ENCODE peak calls at places on chromosomes 1 and 21, in six cellular contexts. E is HCT116, K is H1, P is HepG2, R is GM12878, C is K562. W is an unnamed sample. For H3K9me3, the result is how much of the 10 kb centered on the place peaks cover.

GRCh38 chr1:165152727-165153126 is 203.8 kb downstream of the LMX1A start:
- DNase-seq in E (no peak), K (no peak), P (peak), R (no peak), C (no peak), W (peak)

GRCh38 chr1:63633281-63633680 is 40.1 kb downstream of the PGM1 start:
- DNase-seq in E (no peak), K (no peak), P (no peak), R (no peak), C (no peak), W (no peak)

GRCh38 chr1:54464031-54464476 is 57.9 kb upstream of the SSBP3 start:
- DNase-seq in E (no peak), K (no peak), P (no peak), R (no peak), C (no peak), W (no peak)

GRCh38 chr1:175390522-175391247 is 198.1 kb upstream of the KIAA0040 start:
- DNase-seq in E (no peak), K (no peak), P (no peak), R (no peak), C (no peak), W (no peak)

GRCh38 chr1:182641561-182641960 is 37.4 kb upstream of the RGS16 start:
- DNase-seq in E (no peak), K (no peak), P (no peak), R (no peak), C (no peak), W (no peak)

GRCh38 chr1:94859157-94859556 is 39.0 kb downstream of the SLC44A3 start:
- DNase-seq in E (no peak), K (no peak), P (no peak), R (no peak), C (no peak), W (no peak)

GRCh38 chr1:184315254-184315653 is 71.6 kb upstream of the C1orf21 start:
- DNase-seq in E (no peak), K (no peak), P (no peak), R (no peak), C (no peak), W (no peak)

GRCh38 chr1:228884196-228884595 is 148.9 kb downstream of the RHOU start:
- DNase-seq in E (no peak), K (no peak), P (no peak), R (no peak), C (no peak), W (no peak)

GRCh38 chr1:109661391-109661790 is 5.5 kb downstream of the GSTM4 start:
- DNase-seq in E (no peak), K (no peak), P (no peak), R (no peak), C (no peak), W (no peak)

GRCh38 chr1:107572674-107573205 is 392.2 kb downstream of the VAV3 start:
- DNase-seq in E (no peak), K (no peak), P (no peak), R (no peak), C (no peak), W (no peak)

GRCh38 chr1:216927111-216927510 is 203.9 kb upstream of the ESRRG start:
- DNase-seq in E (no peak), K (no peak), P (no peak), R (no peak), C (no peak), W (no peak)

GRCh38 chr21:38120984-38121855 is 135.6 kb upstream of the KCNJ15 start:
- DNase-seq in E (no peak), K (no peak), P (no peak), R (no peak), C (peak), W (no peak)

GRCh38 chr1:4153571-4153970 is 253.5 kb upstream of the C1orf174 start:
- DNase-seq in E (no peak), K (no peak), P (no peak), R (no peak), C (no peak), W (no peak)

GRCh38 chr1:4152266-4152665 is 252.2 kb upstream of the C1orf174 start:
- DNase-seq in E (no peak), K (no peak), P (no peak), R (no peak), C (no peak), W (no peak)

GRCh38 chr1:4146101-4146500 is 246.0 kb upstream of the C1orf174 start:
- DNase-seq in E (no peak), K (no peak), P (no peak), R (no peak), C (no peak), W (no peak)

GRCh38 chr1:4150262-4150661 is 250.2 kb upstream of the C1orf174 start:
- DNase-seq in E (no peak), K (no peak), P (peak), R (no peak), C (no peak), W (peak)

DNA sequence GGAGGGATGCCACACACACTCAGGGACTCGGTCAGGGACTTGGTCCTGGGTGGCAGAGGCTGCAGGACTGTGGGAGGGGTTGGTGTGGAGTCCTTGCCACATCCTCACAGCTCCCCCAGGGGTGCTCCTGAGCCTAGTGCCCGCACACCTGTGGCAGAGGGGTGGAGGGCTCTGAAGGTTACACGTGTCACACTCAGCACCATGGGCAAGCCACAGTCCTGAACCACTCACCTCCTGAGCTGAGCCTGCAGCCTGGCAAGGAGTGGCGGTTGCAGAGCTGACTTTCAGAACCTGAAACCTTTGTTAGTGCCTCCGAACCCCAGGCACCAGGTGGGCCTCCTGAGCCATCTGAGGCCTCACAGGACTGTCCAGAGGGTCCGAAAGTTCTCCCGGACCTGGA is 249.2 kb upstream of the C1orf174 start:
- DNase-seq in E (no peak), K (no peak), P (no peak), R (no peak), C (no peak), W (no peak)
- H3K9me3 ChIP-seq in E (under half), K (under half), P (under half), R (under half), C (under half), W (under half)

GRCh38 chr1:155205969-155206593 is 1.6 kb downstream of the THBS3 start:
- DNase-seq in E (no peak), K (no peak), P (no peak), R (no peak), C (no peak), W (no peak)
- TF ChIP-seq ZNF274 in E (no peak), K (no peak), P (no peak), R (no peak), C (no peak), W (no peak)

GRCh38 chr1:198627436-198628063 is 11.3 kb upstream of the PTPRC start:
- DNase-seq in E (no peak), K (no peak), P (no peak), R (no peak), C (no peak), W (no peak)
- H3K4me3 ChIP-seq in E (no peak), K (no peak), P (no peak), R (no peak), C (no peak), W (no peak)

DNA sequence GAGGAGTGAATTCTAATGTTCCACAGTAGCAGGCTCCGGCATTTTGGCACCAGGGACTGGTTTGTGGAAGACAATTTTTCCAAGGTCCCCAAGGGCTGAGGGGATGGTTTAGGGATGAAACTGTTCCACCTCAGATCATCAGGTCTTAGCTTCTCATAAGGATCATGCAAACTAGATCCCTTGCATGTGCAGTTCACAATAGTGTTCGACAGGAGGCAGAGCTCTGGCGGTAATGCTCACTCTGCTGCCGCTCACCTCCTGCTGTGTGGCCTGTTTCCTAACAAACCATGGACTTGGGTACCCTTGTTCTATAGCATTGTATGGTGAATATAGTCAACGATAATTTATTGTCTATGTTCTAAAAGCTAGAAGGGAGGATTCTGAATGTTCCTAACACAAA is 16.6 kb downstream of the CRNN start:
- DNase-seq in E (peak), K (no peak), P (peak), R (no peak), C (no peak), W (no peak)
- H3K9me3 ChIP-seq in E (under half), K (half or more), P (under half), R (under half), C (under half), W (under half)

GRCh38 chr1:111777301-111777700 is 21.6 kb downstream of the DDX20 start:
- DNase-seq in E (no peak), K (no peak), P (no peak), R (no peak), C (no peak), W (no peak)

GRCh38 chr1:111778541-111779051 is 22.9 kb downstream of the DDX20 start:
- DNase-seq in E (no peak), K (peak), P (peak), R (no peak), C (no peak), W (no peak)

GRCh38 chr1:111778066-111778465 is 22.4 kb downstream of the DDX20 start:
- DNase-seq in E (no peak), K (no peak), P (no peak), R (no peak), C (no peak), W (no peak)

GRCh38 chr1:111776861-111777260 is 21.2 kb downstream of the DDX20 start:
- DNase-seq in E (no peak), K (no peak), P (no peak), R (no peak), C (no peak), W (no peak)

GRCh38 chr1:111776397-111776796 is 20.7 kb downstream of the DDX20 start:
- DNase-seq in E (no peak), K (no peak), P (no peak), R (no peak), C (no peak), W (no peak)
- TF ChIP-seq ZNF274 in E (no peak), K (no peak), P (no peak), R (no peak), C (no peak), W (no peak)

GRCh38 chr1:56574794-56575193 is 4.6 kb downstream of the PLPP3 start:
- DNase-seq in E (no peak), K (no peak), P (no peak), R (no peak), C (no peak), W (no peak)
- H3K4me3 ChIP-seq in E (no peak), K (peak), P (peak), R (no peak), C (no peak), W (no peak)

GRCh38 chr1:113993072-113993471 is 13.8 kb downstream of the OLFML3 start:
- DNase-seq in E (no peak), K (no peak), P (no peak), R (no peak), C (no peak), W (no peak)
- H3K9me3 ChIP-seq in E (under half), K (under half), P (under half), R (under half), C (under half), W (under half)

DNA sequence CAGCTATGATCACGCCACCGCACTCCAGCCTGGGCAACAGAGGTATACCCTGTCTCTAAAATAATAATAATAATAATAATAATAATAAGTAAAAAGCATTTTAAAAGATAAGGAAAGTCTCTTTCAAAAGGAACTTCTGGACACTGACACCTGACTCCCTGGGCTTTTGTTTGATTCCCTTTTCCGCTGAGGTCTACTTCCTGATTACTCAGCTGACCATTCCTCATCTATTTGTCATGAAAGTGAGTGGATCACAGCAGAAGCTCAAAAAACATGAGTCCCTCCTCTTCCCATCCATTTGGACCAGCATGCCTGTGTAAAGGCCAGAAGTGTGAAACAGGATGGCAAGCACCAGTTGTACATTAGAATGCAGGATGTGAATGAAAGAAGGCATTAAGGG is 61.1 kb upstream of the FBXO28 start:
- DNase-seq in E (no peak), K (no peak), P (no peak), R (no peak), C (no peak), W (no peak)
- TF ChIP-seq ZNF274 in E (no peak), K (no peak), P (no peak), R (no peak), C (no peak), W (no peak)

GRCh38 chr1:6596886-6597776 is 5.5 kb downstream of the KLHL21 start:
- DNase-seq in E (no peak), K (no peak), P (no peak), R (no peak), C (no peak), W (no peak)
- H3K4me3 ChIP-seq in E (no peak), K (no peak), P (no peak), R (no peak), C (no peak), W (no peak)

DNA sequence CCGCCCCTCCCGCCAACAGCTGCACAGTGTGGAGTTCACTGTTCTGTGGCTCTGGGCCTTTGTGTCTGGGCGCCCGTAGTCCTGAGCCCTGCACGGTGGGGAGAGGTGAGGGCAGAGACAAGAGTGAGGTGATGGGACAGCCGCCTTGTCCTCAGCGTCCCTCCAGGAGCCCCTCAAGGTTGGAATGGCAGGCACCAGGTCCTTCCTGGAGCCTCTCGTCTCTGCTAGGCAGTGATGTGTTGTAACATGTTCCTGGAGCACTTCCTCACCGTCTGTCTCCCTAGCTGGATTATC is 44.5 kb upstream of the C1orf174 start:
- DNase-seq in E (no peak), K (no peak), P (no peak), R (no peak), C (no peak), W (no peak)
- H3K9me3 ChIP-seq in E (under half), K (under half), P (under half), R (under half), C (under half), W (under half)

W was measured in NT2/D1.